ENCODE peak calls at places on chromosomes 12 and 14, in eight cellular contexts. I is Peyer's patch, M is pancreas, C is fibroblast of pulmonary artery, A is transverse colon, T is suprapubic skin, R is AG04450, S is gastrocnemius medialis. E is an unnamed sample.
A peak's percentile ranks its signal among the peaks of the same experiment; 100 is the strongest.

GRCh38 chr12:6363330-6364036 is 11.9 kb downstream of the SCNN1A start:
- DNase-seq in I (peak; percentile 64), R (no peak), A (peak; percentile 89), T (no peak), C (peak; percentile 64), S (peak; percentile 74), M (peak; percentile 83), E (peak; percentile 62)

GRCh38 chr14:74608959-74609611 is 3.0 kb downstream of the LTBP2 start:
- DNase-seq in M (peak; percentile 84), C (peak; percentile 95), S (peak; percentile 74), R (peak; percentile 79), A (peak; percentile 87), T (peak; percentile 92), I (peak; percentile 87), E (peak; percentile 72)

GRCh38 chr14:68440776-68441175 is 352.1 kb downstream of the ZFP36L1 start:
- DNase-seq in T (no peak), S (no peak), M (no peak), C (no peak), A (no peak), R (no peak), I (no peak), E (no peak)

GRCh38 chr12:20376984-20377383 is 8.6 kb downstream of the PDE3A start:
- DNase-seq in S (no peak), A (no peak), M (no peak), I (no peak), T (no peak), R (no peak), C (peak; percentile 62), E (no peak)

GRCh38 chr14:103401223-103402214 is 16.3 kb downstream of the MARK3 start:
- DNase-seq in C (peak; percentile 77), R (peak; percentile 39), A (no peak), S (no peak), T (no peak), I (no peak), M (no peak), E (no peak)

GRCh38 chr12:38053655-38054464 is 262.7 kb upstream of the ALG10B start:
- DNase-seq in R (no peak), T (no peak), M (peak; percentile 71), C (no peak), S (no peak), I (no peak), A (peak; percentile 22), E (no peak)

GRCh38 chr14:67335781-67336180 is 23.8 kb downstream of the ATP6V1D start:
- DNase-seq in C (peak; percentile 47), A (no peak), T (no peak), I (no peak), M (no peak), R (no peak), S (no peak), E (no peak)

GRCh38 chr12:52798671-52799497 is 3.0 kb upstream of the KRT3 start:
- DNase-seq in T (no peak), I (no peak), A (no peak), R (no peak), S (no peak), M (no peak), C (no peak), E (no peak)

GRCh38 chr12:52019123-52019770 is 12.5 kb downstream of the TAMALIN start:
- DNase-seq in I (no peak), C (no peak), R (no peak), S (no peak), M (peak; percentile 67), T (no peak), A (no peak), E (no peak)

GRCh38 chr14:73796881-73797539 is 54.6 kb upstream of the PTGR2 start:
- DNase-seq in R (no peak), T (no peak), I (no peak), M (no peak), C (no peak), S (no peak), A (no peak), E (no peak)

GRCh38 chr12:42565001-42565400 is 24.5 kb downstream of the PRICKLE1 start:
- DNase-seq in A (no peak), T (no peak), S (no peak), I (no peak), M (no peak), R (no peak), C (no peak), E (no peak)

GRCh38 chr14:20454359-20454644 is 310 bp downstream of the OSGEP start:
- DNase-seq in R (no peak), A (peak; percentile 89), C (no peak), S (peak; percentile 81), I (peak; percentile 87), T (peak; percentile 91), M (no peak), E (no peak)

GRCh38 chr14:20456971-20457370 is 1.9 kb downstream of the APEX1 start:
- DNase-seq in S (no peak), M (no peak), C (no peak), T (no peak), A (no peak), R (no peak), I (no peak), E (no peak)

GRCh38 chr14:20455355-20456300 is 602 bp downstream of the APEX1 start:
- DNase-seq in R (peak; percentile 72), M (no peak), C (peak; percentile 90), A (no peak), T (no peak), I (no peak), S (no peak), E (no peak)

GRCh38 chr14:20458031-20458789 is 3.0 kb downstream of the PIP4P1 start:
- DNase-seq in T (no peak), R (no peak), C (no peak), M (no peak), I (no peak), A (no peak), S (no peak), E (no peak)

GRCh38 chr14:20454645-20455354 is at the start of the genes APEX1 and OSGEP:
- DNase-seq in T (peak; percentile 100), R (peak; percentile 98), A (peak; percentile 99), I (peak; percentile 99), C (peak; percentile 100), S (peak; percentile 99), M (peak; percentile 98), E (peak; percentile 96)
- H3K4me3 ChIP-seq in T (peak within 1 kb of the TSS; percentile 57), R (peak within 1 kb of the TSS; percentile 91), A (peak within 1 kb of the TSS; percentile 76), I (peak within 1 kb of the TSS; percentile 49), C (peak within 1 kb of the TSS; percentile 92), S (peak within 1 kb of the TSS; percentile 87), M (peak within 1 kb of the TSS; percentile 70), E (peak within 1 kb of the TSS; percentile 83)

GRCh38 chr12:107844312-107844921 is 69.9 kb downstream of the ASCL4 start:
- DNase-seq in A (no peak), R (no peak), S (no peak), T (no peak), C (peak; percentile 1), I (no peak), M (peak; percentile 12), E (no peak)
- TF ChIP-seq CTCF in A (no peak), R (no peak), S (no peak), T (no peak), C (no peak), I (no peak), M (no peak), E (no peak)

GRCh38 chr14:55577229-55577628 is 2.8 kb upstream of the KTN1 start:
- DNase-seq in C (no peak), S (no peak), T (no peak), R (no peak), M (no peak), A (no peak), I (no peak), E (peak; percentile 22)

GRCh38 chr14:55579724-55580400 is at the start of gene KTN1:
- DNase-seq in I (peak; percentile 76), R (no peak), C (peak; percentile 73), S (peak; percentile 84), M (peak; percentile 87), A (peak; percentile 89), T (peak; percentile 83), E (peak; percentile 91)

GRCh38 chr14:55580401-55581010 is 499 bp downstream of the KTN1 start:
- DNase-seq in M (peak; percentile 59), R (no peak), T (peak; percentile 78), I (peak; percentile 59), C (no peak), S (peak; percentile 70), A (peak; percentile 47), E (peak; percentile 68)

GRCh38 chr14:55581011-55581806 is 1.2 kb downstream of the KTN1 start:
- DNase-seq in T (no peak), S (peak; percentile 57), A (peak; percentile 44), C (peak; percentile 38), I (peak; percentile 50), R (no peak), M (peak; percentile 45), E (peak; percentile 62)

DNA sequence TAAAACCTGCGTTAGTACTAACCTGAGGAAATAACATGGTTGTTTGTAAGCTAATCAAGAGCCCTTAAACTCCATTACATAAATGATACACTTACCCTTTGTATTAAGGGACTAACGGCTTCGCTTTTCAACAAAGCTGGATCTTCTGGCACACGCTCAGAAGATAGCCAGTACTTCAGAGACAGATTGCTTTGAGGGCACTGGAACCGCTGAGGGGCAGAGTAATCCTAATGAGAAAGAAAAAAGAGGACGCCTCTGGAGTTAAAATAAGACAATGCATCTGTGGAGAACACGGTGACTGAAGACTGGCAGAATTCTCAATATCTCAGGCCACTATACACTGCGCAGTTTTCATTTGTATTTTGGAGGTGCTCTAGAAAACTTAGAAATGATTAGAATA is 1.5 kb upstream of the KTN1 start:
- DNase-seq in M (no peak), I (no peak), S (no peak), C (no peak), T (no peak), A (no peak), R (no peak), E (no peak)
- H3K4me3 ChIP-seq in M (no peak overlapping the region), I (no peak overlapping the region), S (peak overlapping the region; percentile 86), C (peak overlapping the region; percentile 76), T (peak overlapping the region; percentile 99), A (peak overlapping the region; percentile 100), R (peak overlapping the region; percentile 79), E (no peak overlapping the region)

GRCh38 chr12:19220861-19221466 is 91.4 kb downstream of the PLEKHA5 start:
- DNase-seq in I (no peak), M (no peak), A (no peak), C (peak; percentile 72), S (no peak), T (no peak), R (no peak), E (no peak)

GRCh38 chr12:19223695-19224094 is 94.2 kb downstream of the PLEKHA5 start:
- DNase-seq in A (no peak), S (no peak), R (peak; percentile 46), T (no peak), M (no peak), C (peak; percentile 50), I (no peak), E (no peak)

GRCh38 chr12:19224746-19225145 is 95.2 kb downstream of the PLEKHA5 start:
- DNase-seq in T (no peak), R (no peak), A (no peak), S (no peak), M (no peak), I (no peak), C (no peak), E (no peak)

GRCh38 chr12:19222566-19222965 is 93.0 kb downstream of the PLEKHA5 start:
- DNase-seq in T (no peak), A (no peak), I (no peak), S (no peak), C (no peak), R (no peak), M (no peak), E (no peak)

DNA sequence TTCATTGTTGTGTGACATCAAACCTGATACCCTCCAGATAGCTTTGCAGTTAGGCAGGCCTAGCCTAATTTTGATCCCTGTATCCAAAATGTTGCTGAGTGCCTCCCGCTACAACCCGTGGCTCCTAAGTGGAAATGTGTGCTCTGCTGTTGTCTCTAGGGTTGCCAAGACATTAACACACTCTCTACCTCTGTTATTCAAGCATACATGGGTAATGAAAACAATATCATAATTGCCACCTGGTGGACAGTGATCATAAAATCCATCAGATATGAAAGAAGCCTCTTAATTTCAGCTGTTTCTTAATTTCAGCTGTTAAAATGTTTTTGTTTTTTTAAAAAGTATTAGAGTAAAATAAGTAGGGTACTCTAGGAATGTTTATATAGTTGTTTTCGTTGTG is 93.5 kb downstream of the PLEKHA5 start:
- DNase-seq in R (no peak), A (no peak), M (no peak), I (no peak), T (no peak), C (peak; percentile 45), S (no peak), E (no peak)
- TF ChIP-seq CTCF in R (peak; percentile 25), A (no peak), M (no peak), I (no peak), T (no peak), C (peak; percentile 28), S (no peak), E (no peak)